ENCODE peak calls at places on chromosomes 12 and 14, in five cellular contexts. U is mesenchymal stem cell, W is fibroblast of lung, E is neuronal stem cell, D is GM12878. O is an unnamed sample.

GRCh38 chr14:61233436-61233956 is 47.6 kb downstream of the TMEM30B start:
- DNase-seq in D (no peak), W (no peak), U (no peak), E (no peak), O (no peak)

GRCh38 chr12:64580681-64581080 is 29.6 kb upstream of the RASSF3 start:
- DNase-seq in E (no peak), U (peak), D (no peak), W (no peak), O (no peak)

GRCh38 chr12:110067531-110067930 is 19.2 kb upstream of the C12orf76 start:
- DNase-seq in E (no peak), U (no peak), W (no peak), D (no peak), O (no peak)

GRCh38 chr14:92520701-92521415 is 7.3 kb downstream of the RIN3 start:
- DNase-seq in U (no peak), E (no peak), D (no peak), W (no peak), O (peak)

GRCh38 chr14:22829661-22830328 is at the start of gene MRPL52:
- DNase-seq in W (peak), E (no peak), U (peak), D (no peak), O (peak)

GRCh38 chr12:31659087-31659942 is at the start of gene ETFBKMT:
- DNase-seq in D (peak), W (peak), U (peak), E (peak), O (peak)

GRCh38 chr12:16553457-16553856 is 52.5 kb downstream of the LMO3 start:
- DNase-seq in U (peak), E (no peak), W (peak), D (no peak), O (no peak)

GRCh38 chr14:105508601-105509000 is 17.6 kb downstream of the TEDC1 start:
- DNase-seq in D (no peak), E (no peak), W (no peak), U (no peak), O (no peak)

GRCh38 chr12:113601656-113602263 is 130.1 kb upstream of the LHX5 start:
- DNase-seq in W (no peak), D (no peak), U (no peak), E (peak), O (no peak)

GRCh38 chr14:100065942-100066574 is 836 bp downstream of the EVL start:
- DNase-seq in E (no peak), U (no peak), W (no peak), D (peak), O (no peak)

GRCh38 chr12:46959484-46959883 is 119.9 kb upstream of the PCED1B start:
- DNase-seq in W (peak), E (no peak), U (peak), D (no peak), O (peak)

GRCh38 chr12:111598637-111599458 is at the start of gene ATXN2:
- DNase-seq in E (peak), U (peak), D (no peak), W (peak), O (peak)

GRCh38 chr12:111605931-111606625 is 7.0 kb upstream of the ATXN2 start:
- DNase-seq in U (no peak), W (no peak), E (no peak), D (no peak), O (peak)

GRCh38 chr12:111599459-111600295 is 562 bp upstream of the ATXN2 start:
- DNase-seq in U (peak), E (peak), W (peak), D (peak), O (peak)

GRCh38 chr12:111600296-111600562 is 1.1 kb upstream of the ATXN2 start:
- DNase-seq in W (no peak), U (no peak), D (no peak), E (no peak), O (no peak)

GRCh38 chr12:111602348-111602747 is 3.2 kb upstream of the ATXN2 start:
- DNase-seq in U (no peak), E (no peak), W (no peak), D (no peak), O (no peak)
- H3K27ac ChIP-seq in U (no peak), E (no peak), W (no peak), D (no peak), O (no peak)

GRCh38 chr12:50859621-50860020 is 16.9 kb downstream of the TMPRSS12 start:
- DNase-seq in D (no peak), E (no peak), U (no peak), W (no peak), O (no peak)

GRCh38 chr12:50865266-50865665 is 22.5 kb downstream of the TMPRSS12 start:
- DNase-seq in W (no peak), E (no peak), U (no peak), D (no peak), O (no peak)

DNA sequence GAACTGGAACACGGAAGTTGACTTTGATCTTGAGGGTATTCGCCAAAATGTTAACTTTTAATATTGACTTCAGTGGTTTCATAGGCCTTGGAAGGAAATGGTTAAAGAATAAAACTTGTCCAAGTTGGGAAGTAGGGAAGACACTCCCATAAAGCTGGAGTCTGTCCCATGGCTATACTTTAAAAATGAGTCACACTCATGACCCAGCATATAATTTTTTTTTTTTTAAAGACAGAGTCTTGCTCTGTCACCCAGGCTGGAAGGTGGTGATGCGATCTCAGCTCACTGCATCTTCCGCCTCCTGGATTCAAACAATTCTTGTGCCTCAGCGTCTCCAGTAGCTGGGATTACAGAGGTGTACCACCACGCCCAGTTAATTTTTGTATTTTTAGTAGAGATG is 19.6 kb downstream of the TMPRSS12 start:
- DNase-seq in D (no peak), W (peak), U (peak), E (no peak), O (peak)
- H2AFZ ChIP-seq in D (no peak), W (peak), U (no peak), E (no peak), O (peak)

GRCh38 chr12:27549801-27550652 is 26.0 kb downstream of the PPFIBP1 start:
- DNase-seq in E (no peak), D (no peak), W (peak), U (peak), O (no peak)
- H3K4me3 ChIP-seq in E (no peak), D (no peak), W (peak), U (no peak), O (peak)

GRCh38 chr14:69079747-69080146 is 73.2 kb downstream of the DCAF5 start:
- DNase-seq in E (no peak), W (no peak), U (peak), D (no peak), O (no peak)
- H3K27ac ChIP-seq in E (no peak), W (peak), U (peak), D (no peak), O (peak)

DNA sequence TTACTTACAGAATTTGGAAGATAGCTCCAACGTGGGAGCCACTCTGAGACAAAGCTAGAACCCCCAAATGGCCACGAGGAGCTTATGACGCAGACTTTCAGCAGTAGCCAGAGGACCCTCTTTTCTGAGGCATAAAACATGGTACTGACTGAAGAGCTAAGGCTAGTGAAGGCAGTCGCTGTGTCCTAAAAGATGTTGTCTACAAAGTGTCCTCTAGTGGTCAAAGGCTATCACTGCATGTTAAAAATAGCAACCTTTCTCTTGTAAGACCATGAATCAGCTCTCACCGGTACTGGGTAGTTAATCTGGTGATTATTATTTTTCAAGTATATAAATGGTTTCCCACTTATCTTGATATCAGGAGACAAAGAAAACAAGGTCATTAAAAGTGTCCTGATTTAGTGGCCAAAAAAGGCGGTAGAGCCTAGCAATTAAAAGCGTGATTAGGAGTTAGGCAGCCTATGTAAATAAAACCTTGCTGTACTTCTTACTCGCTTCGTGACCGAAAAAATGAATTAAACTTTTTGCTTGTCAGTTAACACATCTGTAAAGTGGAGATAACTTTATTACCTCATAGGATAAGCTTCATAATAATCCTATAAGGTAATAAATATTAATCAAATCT is 47.0 kb upstream of the LGR5 start:
- DNase-seq in U (peak), W (peak), D (peak), E (peak), O (peak)
- H2AFZ ChIP-seq in U (no peak), W (no peak), D (no peak), E (no peak), O (no peak)

GRCh38 chr12:124992874-124993567 is 424 bp upstream of the BRI3BP start:
- DNase-seq in E (peak), W (peak), D (peak), U (peak), O (peak)
- H3K4me3 ChIP-seq in E (peak), W (peak), D (peak), U (peak), O (peak)

DNA sequence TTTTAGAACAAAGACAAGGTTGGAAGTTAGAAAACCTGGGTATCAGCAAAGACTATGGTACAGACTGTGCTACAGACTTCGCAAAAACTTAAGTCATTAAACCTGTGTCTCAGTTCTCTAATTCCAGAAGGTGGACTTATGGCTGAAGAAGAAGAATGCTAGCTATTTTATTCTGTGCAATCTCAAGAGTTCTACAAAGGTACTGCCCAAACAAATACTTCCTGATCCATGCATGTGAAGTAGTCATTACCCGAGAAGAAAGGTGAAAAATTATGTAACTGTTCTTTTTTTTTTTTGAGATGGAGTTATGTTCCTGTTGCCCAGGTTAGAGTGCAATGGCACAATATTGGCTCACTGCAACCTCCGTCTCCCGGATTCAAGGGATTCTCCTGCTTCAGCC is 45.5 kb upstream of the SLC2A3 start:
- DNase-seq in W (no peak), U (no peak), D (no peak), E (no peak), O (no peak)
- H3K27ac ChIP-seq in W (no peak), U (no peak), D (no peak), E (no peak), O (no peak)

GRCh38 chr12:89864419-89864818 is 155.8 kb upstream of the ATP2B1 start:
- DNase-seq in W (no peak), D (no peak), U (peak), E (no peak), O (no peak)

GRCh38 chr12:89863968-89864367 is 155.3 kb upstream of the ATP2B1 start:
- DNase-seq in W (no peak), D (no peak), U (no peak), E (no peak), O (no peak)

GRCh38 chr12:89861086-89861485 is 152.4 kb upstream of the ATP2B1 start:
- DNase-seq in D (no peak), U (peak), W (no peak), E (no peak), O (no peak)

GRCh38 chr12:89862511-89863331 is 154.1 kb upstream of the ATP2B1 start:
- DNase-seq in U (peak), E (no peak), D (peak), W (peak), O (no peak)

GRCh38 chr12:89863332-89863938 is 154.8 kb upstream of the ATP2B1 start:
- DNase-seq in W (no peak), U (no peak), D (peak), E (no peak), O (no peak)
- H2AFZ ChIP-seq in W (peak), U (no peak), D (peak), E (peak), O (peak)

GRCh38 chr12:121799175-121799841 is 4.5 kb upstream of the SETD1B start:
- DNase-seq in E (no peak), U (peak), D (no peak), W (peak), O (peak)

GRCh38 chr12:121801601-121802484 is 2.0 kb upstream of the SETD1B start:
- DNase-seq in D (no peak), W (peak), E (no peak), U (peak), O (peak)

GRCh38 chr12:121800694-121801600 is 2.9 kb upstream of the SETD1B start:
- DNase-seq in W (peak), D (no peak), E (no peak), U (peak), O (peak)

GRCh38 chr12:121798807-121799174 is 5.0 kb upstream of the SETD1B start:
- DNase-seq in E (no peak), W (no peak), U (no peak), D (no peak), O (no peak)

GRCh38 chr12:121799842-121800693 is 3.7 kb upstream of the SETD1B start:
- DNase-seq in U (peak), D (no peak), W (peak), E (no peak), O (peak)
- H3K4me3 ChIP-seq in U (peak), D (peak), W (peak), E (peak), O (peak)

GRCh38 chr14:68955164-68955921 is 23.8 kb downstream of the ACTN1 start:
- DNase-seq in W (no peak), D (no peak), U (peak), E (no peak), O (no peak)

GRCh38 chr14:68950111-68950510 is 29.0 kb downstream of the ACTN1 start:
- DNase-seq in W (peak), U (peak), D (no peak), E (no peak), O (no peak)

GRCh38 chr14:68951800-68952540 is 27.1 kb downstream of the ACTN1 start:
- DNase-seq in U (no peak), E (no peak), W (no peak), D (no peak), O (no peak)

GRCh38 chr14:68951051-68951797 is 27.9 kb downstream of the ACTN1 start:
- DNase-seq in W (peak), E (no peak), D (no peak), U (peak), O (no peak)

DNA sequence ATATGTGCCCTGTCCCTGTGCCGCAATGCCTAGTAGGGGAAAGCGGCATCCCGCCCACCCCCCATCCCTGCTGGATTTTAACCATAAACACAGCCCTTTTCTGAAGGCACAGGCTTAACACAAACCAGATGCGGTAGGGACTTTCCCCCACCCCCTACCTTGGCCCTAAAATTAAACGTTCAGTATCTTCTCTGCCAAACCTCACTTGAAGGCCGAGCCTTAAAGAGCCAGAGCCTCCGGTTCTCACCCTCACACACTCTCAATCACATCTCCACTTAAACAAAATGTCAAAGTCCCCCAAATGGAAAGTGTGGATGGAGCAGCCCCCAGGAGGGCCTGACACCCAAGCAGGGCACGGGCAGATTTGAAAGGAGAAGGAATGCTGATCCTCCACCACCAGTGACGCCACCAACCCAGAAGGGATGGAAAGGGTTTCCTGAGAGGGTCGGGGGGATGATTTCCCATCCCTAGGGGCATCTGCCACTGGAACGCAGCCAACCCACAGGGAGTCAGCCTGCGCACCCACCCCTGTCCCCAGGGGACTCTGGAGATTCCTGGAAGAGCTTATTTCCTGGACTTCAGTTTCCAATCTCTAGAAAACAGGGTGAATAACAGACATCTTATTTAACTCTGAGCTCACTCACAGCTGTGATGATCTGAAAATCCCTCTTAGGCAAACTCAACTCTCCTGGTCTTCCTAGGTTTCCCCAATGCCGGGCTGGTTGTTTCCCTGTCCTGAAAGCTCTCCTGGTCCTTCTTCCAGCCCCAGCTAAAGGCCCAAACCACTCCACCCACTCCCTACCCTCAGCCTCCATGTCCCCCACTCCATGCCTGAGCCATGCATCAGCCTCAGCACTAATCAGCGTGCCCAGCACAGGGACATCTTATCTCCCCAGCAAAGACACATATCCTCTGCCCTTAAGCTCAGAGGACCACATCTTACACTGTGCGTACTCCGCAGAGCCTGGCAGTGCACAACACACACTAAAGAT is 26.3 kb downstream of the ACTN1 start:
- DNase-seq in E (no peak), D (no peak), U (peak), W (peak), O (no peak)
- H3K27ac ChIP-seq in E (no peak), D (peak), U (peak), W (peak), O (peak)

O was measured in osteoblast.